ENCODE peak calls at places on chromosomes 4 and X, in five cellular contexts. R is SK-N-SH; S is GM23338; D is aorta; C is CD8-positive, alpha-beta T cell. Q is an unnamed sample.

GRCh38 chrX:97672138-97672537 is 788.4 kb downstream of the RPA4 start:
- DNase-seq in R (no peak), C (no peak), S (no peak), D (no peak), Q (no peak)

GRCh38 chrX:22090181-22090580 is 58.1 kb downstream of the PHEX start:
- DNase-seq in C (no peak), R (no peak), D (no peak), S (no peak), Q (no peak)

GRCh38 chrX:11589573-11590110 is 76.1 kb downstream of the ARHGAP6 start:
- DNase-seq in C (no peak), D (no peak), R (no peak), S (no peak), Q (no peak)

GRCh38 chr4:5371415-5372190 is 320.3 kb downstream of the STK32B start:
- DNase-seq in S (no peak), C (no peak), D (no peak), R (no peak), Q (no peak)

GRCh38 chr4:176191974-176192373 is 3.4 kb downstream of the SPATA4 start:
- DNase-seq in S (no peak), C (no peak), R (peak), D (no peak), Q (no peak)

GRCh38 chr4:19831644-19832285 is 419.9 kb upstream of the SLIT2 start:
- DNase-seq in R (no peak), D (no peak), C (no peak), S (no peak), Q (no peak)

GRCh38 chr4:174591243-174592021 is 69.1 kb upstream of the HPGD start:
- DNase-seq in R (no peak), D (no peak), C (no peak), S (no peak), Q (no peak)

GRCh38 chr4:54281060-54281781 is 52.1 kb downstream of the PDGFRA start:
- DNase-seq in S (peak), D (peak), R (no peak), C (no peak), Q (no peak)

GRCh38 chr4:54218736-54219135 is 10.4 kb upstream of the PDGFRA start:
- DNase-seq in R (no peak), C (no peak), S (no peak), D (no peak), Q (no peak)

GRCh38 chr4:6538586-6538985 is 36.4 kb upstream of the MAN2B2 start:
- DNase-seq in S (no peak), R (no peak), C (no peak), D (no peak), Q (no peak)

GRCh38 chrX:35919536-35920309 is at the start of gene CFAP47:
- DNase-seq in C (no peak), R (peak), S (peak), D (no peak), Q (no peak)

GRCh38 chr4:176425035-176425434 is 105.3 kb downstream of the SPCS3 start:
- DNase-seq in D (no peak), C (no peak), R (no peak), S (no peak), Q (no peak)

GRCh38 chrX:53685711-53686110 is 808 bp downstream of the HUWE1 start:
- DNase-seq in S (no peak), R (no peak), D (no peak), C (no peak), Q (no peak)

GRCh38 chr4:182245541-182246245 is 2.5 kb downstream of the TENM3 start:
- DNase-seq in R (no peak), D (no peak), C (no peak), S (no peak), Q (no peak)

GRCh38 chrX:2650865-2651264 is 40.2 kb upstream of the CD99 start:
- DNase-seq in C (no peak), R (no peak), D (no peak), S (no peak), Q (no peak)

GRCh38 chr4:122873752-122874151 is 47.1 kb downstream of the FGF2 start:
- DNase-seq in R (no peak), D (no peak), S (no peak), C (no peak), Q (no peak)

GRCh38 chr4:106096454-106096853 is 201.2 kb downstream of the NPNT start:
- DNase-seq in D (no peak), S (peak), R (no peak), C (no peak), Q (no peak)

GRCh38 chr4:28388471-28388870 is 1527.8 kb downstream of the STIM2 start:
- DNase-seq in R (no peak), S (no peak), C (no peak), D (no peak), Q (no peak)

GRCh38 chr4:7242766-7243165 is 50.4 kb downstream of the SORCS2 start:
- DNase-seq in D (no peak), S (no peak), R (no peak), C (no peak), Q (no peak)

GRCh38 chr4:38911257-38911656 is 43.7 kb downstream of the FAM114A1 start:
- DNase-seq in R (no peak), C (no peak), D (no peak), S (no peak), Q (no peak)

GRCh38 chrX:10628906-10629305 is 8.5 kb upstream of the MID1 start:
- DNase-seq in C (no peak), R (no peak), S (no peak), D (no peak), Q (no peak)

GRCh38 chr4:173074501-173074946 is 94.1 kb upstream of the GALNT7 start:
- DNase-seq in R (no peak), D (no peak), C (no peak), S (peak), Q (no peak)

GRCh38 chr4:24330198-24330972 is 254.0 kb downstream of the DHX15 start:
- DNase-seq in S (no peak), C (no peak), R (no peak), D (no peak), Q (no peak)

GRCh38 chr4:20506827-20507226 is 193.4 kb upstream of the PACRGL start:
- DNase-seq in S (no peak), C (no peak), D (no peak), R (no peak), Q (no peak)

GRCh38 chr4:95728145-95728544 is 111.7 kb upstream of the PDHA2 start:
- DNase-seq in C (no peak), D (no peak), R (no peak), S (no peak), Q (no peak)

DNA sequence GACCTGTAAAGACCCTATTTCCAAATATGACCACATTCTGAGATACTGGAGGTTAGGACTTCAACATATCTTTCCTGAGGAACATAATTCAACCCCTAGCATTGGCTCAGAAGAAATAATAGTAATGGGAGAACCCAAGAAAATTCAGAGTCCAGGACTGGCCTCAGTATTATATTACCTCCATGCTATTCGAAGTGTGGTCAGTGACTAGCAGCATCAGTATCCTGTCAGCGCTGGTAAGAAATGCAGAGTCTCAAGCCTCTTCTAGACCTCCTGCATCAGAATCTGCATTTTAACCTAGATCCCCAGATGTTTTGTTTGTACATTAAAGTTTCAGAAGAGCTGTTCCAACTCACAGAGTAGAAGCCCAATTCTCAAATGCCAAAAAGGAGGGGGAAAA is 361.6 kb downstream of the ARHGAP24 start:
- DNase-seq in S (no peak), R (no peak), C (no peak), D (no peak), Q (no peak)
- H3K27ac ChIP-seq in S (no peak), R (no peak), C (no peak), D (no peak), Q (no peak)

DNA sequence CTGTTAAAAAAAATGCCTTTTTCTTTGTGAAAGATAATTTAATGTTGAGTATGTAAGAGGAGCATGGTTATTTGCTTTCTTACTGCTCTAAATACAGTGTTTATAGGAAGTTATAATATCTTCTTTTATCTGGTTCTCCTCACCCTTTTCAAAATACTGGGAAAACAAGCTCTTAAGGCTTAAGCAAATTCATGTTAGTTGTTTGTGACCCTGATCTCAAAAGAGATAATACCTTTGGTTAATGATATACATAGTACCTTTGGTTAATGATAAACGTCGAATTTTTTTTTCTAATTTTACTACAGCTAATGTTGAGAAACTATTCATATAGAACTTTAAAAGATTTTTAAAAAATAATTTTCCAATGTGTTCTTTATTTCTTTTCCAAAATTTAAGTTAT is 180.1 kb downstream of the RAPGEF2 start:
- DNase-seq in R (no peak), C (no peak), D (no peak), S (no peak), Q (no peak)
- H3K4me3 ChIP-seq in R (no peak), C (no peak), D (no peak), S (no peak), Q (no peak)

GRCh38 chr4:116092961-116093360 is 979.5 kb upstream of the NDST4 start:
- DNase-seq in D (no peak), R (no peak), C (no peak), S (no peak), Q (no peak)
- H3K27ac ChIP-seq in D (no peak), R (no peak), C (no peak), S (no peak), Q (no peak)

DNA sequence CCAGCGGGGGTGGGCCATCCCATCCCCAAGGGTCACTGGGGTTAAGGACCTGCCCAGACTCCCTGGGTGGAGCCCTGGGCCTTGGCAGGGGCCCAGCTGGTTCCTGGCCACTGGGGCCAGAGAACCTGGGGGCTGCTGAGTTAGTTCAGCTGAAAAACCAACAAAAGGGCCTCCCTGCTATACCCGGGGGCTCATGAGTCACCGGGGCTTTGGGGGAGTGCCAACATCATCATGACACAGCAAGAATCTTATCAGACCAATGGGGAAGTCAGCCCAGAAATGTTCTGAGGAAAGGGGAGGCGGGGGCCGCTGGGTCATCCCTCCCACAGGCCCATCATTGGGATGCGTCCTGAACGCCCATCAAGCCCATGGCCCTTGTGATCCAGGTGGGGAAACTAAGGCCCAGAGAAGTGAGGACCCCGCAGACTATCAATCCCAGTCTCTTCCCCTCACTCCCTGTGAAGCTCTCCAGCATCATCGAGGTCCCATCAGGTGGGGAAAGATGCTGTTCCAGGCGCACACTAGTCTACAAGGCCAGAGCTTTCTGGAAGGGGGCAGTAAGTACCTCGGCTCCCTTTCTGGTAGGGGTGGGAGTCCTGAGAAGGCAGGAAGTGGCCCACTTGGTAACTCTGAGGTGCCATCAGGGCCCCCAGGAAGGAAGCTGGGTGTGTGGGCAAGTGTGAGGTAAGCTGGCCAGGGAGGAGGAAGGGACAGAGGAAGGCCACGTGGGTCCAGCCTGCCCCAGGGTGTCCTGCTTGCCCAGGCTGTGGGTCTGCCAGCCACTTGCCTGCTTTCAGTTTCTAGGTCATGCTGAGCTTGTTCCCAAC is 4.5 kb downstream of the G6PD start:
- DNase-seq in S (no peak), C (peak), D (peak), R (no peak), Q (no peak)
- H3K4me3 ChIP-seq in S (no peak), C (peak), D (no peak), R (peak), Q (no peak)

DNA sequence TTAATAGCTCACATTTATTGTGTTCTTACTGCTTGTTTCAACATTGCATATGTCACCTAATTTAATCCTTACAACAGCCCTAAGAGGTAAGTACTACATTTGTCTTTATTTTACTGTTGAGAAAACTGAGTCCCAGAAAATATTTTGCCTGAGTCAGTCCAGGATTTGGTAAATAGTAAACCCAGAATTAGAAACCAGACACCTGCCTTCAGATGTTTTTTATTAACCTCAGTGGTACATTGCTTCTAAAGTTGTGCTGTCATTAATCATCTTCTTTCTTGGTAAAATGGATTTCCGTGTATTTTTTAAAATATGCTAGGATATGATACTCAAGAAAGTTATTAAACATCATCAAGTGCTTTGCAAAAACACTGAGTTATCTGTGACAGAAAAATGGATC is 31.4 kb downstream of the USP53 start:
- DNase-seq in D (no peak), R (no peak), C (no peak), S (no peak), Q (no peak)
- H3K27ac ChIP-seq in D (no peak), R (no peak), C (no peak), S (no peak), Q (no peak)

Q was measured in effector memory CD4-positive, alpha-beta T cell.